ENCODE peak calls at places on chromosomes 2 and 18, in six cellular contexts. J is endothelial cell, U is cardiac fibroblast, H is OCI-LY7, C is gastrocnemius medialis, T is upper lobe of right lung. V is an unnamed sample.

GRCh38 chr2:160687629-160688028 is 194.0 kb upstream of the RBMS1 start:
- DNase-seq in J (no peak), T (no peak), C (no peak), H (no peak), U (no peak), V (no peak)

GRCh38 chr2:120710256-120710655 is 25.4 kb upstream of the GLI2 start:
- DNase-seq in T (peak), J (no peak), U (peak), H (no peak), C (no peak), V (no peak)

GRCh38 chr18:40404284-40404683 is 1550.8 kb upstream of the PIK3C3 start:
- DNase-seq in C (no peak), U (no peak), T (no peak), H (no peak), J (no peak), V (no peak)

GRCh38 chr2:20925265-20925889 is 102.5 kb upstream of the LDAH start:
- DNase-seq in H (peak), C (no peak), J (peak), T (no peak), U (peak), V (peak)

GRCh38 chr18:36067118-36067957 is at the start of gene RPRD1A:
- DNase-seq in J (peak), U (peak), T (peak), H (peak), C (peak), V (peak)

GRCh38 chr2:54680397-54681032 is 42.9 kb upstream of the EML6 start:
- DNase-seq in U (peak), C (no peak), H (peak), T (no peak), J (no peak), V (no peak)

GRCh38 chr2:150376627-150377335 is 110.7 kb downstream of the RND3 start:
- DNase-seq in C (peak), J (no peak), T (no peak), U (peak), H (no peak), V (peak)

GRCh38 chr2:223586261-223586660 is 15.9 kb downstream of the SCG2 start:
- DNase-seq in H (no peak), T (no peak), U (peak), J (no peak), C (no peak), V (no peak)

GRCh38 chr18:77068321-77068841 is 64.2 kb downstream of the MBP start:
- DNase-seq in U (peak), H (no peak), C (no peak), J (no peak), T (no peak), V (no peak)

GRCh38 chr2:29314816-29315571 is 199.8 kb downstream of the CLIP4 start:
- DNase-seq in T (no peak), U (no peak), H (peak), C (no peak), J (no peak), V (peak)

GRCh38 chr18:8929381-8929780 is 173.1 kb upstream of the NDUFV2 start:
- DNase-seq in H (no peak), T (no peak), J (no peak), U (peak), C (no peak), V (no peak)

GRCh38 chr18:79506191-79507075 is 110.7 kb downstream of the NFATC1 start:
- DNase-seq in J (no peak), T (peak), H (no peak), C (no peak), U (peak), V (no peak)

GRCh38 chr2:196168181-196168580 is 3.2 kb downstream of the STK17B start:
- DNase-seq in J (no peak), T (no peak), U (peak), H (no peak), C (no peak), V (no peak)

GRCh38 chr2:169221745-169222369 is 140.5 kb downstream of the LRP2 start:
- DNase-seq in U (peak), H (no peak), C (no peak), T (no peak), J (no peak), V (no peak)

GRCh38 chr18:44290366-44290855 is 390.3 kb upstream of the SETBP1 start:
- DNase-seq in U (no peak), H (no peak), J (no peak), C (no peak), T (no peak), V (no peak)

GRCh38 chr2:218375212-218375611 is 6.9 kb upstream of the SLC11A1 start:
- DNase-seq in C (no peak), J (no peak), T (no peak), U (peak), H (no peak), V (no peak)

GRCh38 chr2:203164311-203164935 is 74.4 kb upstream of the CYP20A1 start:
- DNase-seq in C (no peak), U (no peak), J (no peak), T (no peak), H (no peak), V (no peak)

GRCh38 chr18:24346254-24346653 is 51.4 kb downstream of the OSBPL1A start:
- DNase-seq in T (no peak), C (no peak), H (no peak), J (no peak), U (no peak), V (no peak)

GRCh38 chr2:136310005-136310495 is 192.1 kb upstream of the CXCR4 start:
- DNase-seq in H (no peak), T (no peak), J (no peak), C (no peak), U (no peak), V (no peak)

GRCh38 chr2:62569907-62570793 is 64.2 kb upstream of the TMEM17 start:
- DNase-seq in T (no peak), J (no peak), U (no peak), H (no peak), C (no peak), V (no peak)

GRCh38 chr2:88187038-88187676 is 17.0 kb downstream of the THNSL2 start:
- DNase-seq in U (peak), H (peak), T (no peak), J (peak), C (peak), V (peak)

GRCh38 chr2:105099153-105099552 is 61.3 kb downstream of the MRPS9 start:
- DNase-seq in H (no peak), U (no peak), J (no peak), C (no peak), T (no peak), V (no peak)

GRCh38 chr2:44130441-44130840 is 38.2 kb upstream of the PPM1B start:
- DNase-seq in U (peak), H (no peak), C (no peak), T (no peak), J (no peak), V (no peak)

GRCh38 chr18:36412778-36413177 is 115.3 kb downstream of the FHOD3 start:
- DNase-seq in H (no peak), C (no peak), T (no peak), U (peak), J (peak), V (no peak)

GRCh38 chr2:114040816-114041215 is 150.9 kb downstream of the ACTR3 start:
- DNase-seq in C (no peak), T (no peak), H (no peak), J (no peak), U (no peak), V (no peak)

GRCh38 chr2:98015681-98016080 is 19.9 kb upstream of the TMEM131 start:
- DNase-seq in C (no peak), U (no peak), J (no peak), H (no peak), T (no peak), V (no peak)
- TF ChIP-seq CTCF in C (no peak), U (no peak), J (no peak), H (no peak), T (no peak), V (no peak)

DNA sequence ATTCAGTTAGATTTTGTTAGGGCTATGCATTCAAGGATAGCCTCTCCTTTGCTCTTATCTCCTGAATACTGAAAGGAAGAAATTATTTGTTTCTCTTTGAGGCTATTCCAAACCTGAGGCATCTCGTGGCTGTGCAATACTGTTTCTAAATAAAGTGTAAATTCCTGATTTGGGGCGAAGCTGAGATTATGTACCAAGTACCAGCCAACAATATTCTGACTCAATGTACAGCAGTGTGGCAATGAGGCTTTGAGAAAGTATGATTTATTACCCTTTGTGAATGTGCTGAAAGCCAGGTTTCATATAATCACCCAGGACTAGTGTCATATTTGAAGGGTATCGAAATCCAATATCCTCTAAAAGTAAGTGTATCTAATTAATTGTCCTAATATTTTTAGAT is 113.5 kb downstream of the MEIS1 start:
- DNase-seq in C (no peak), T (no peak), U (no peak), H (no peak), J (no peak), V (no peak)
- TF ChIP-seq CTCF in C (no peak), T (no peak), U (no peak), H (no peak), J (no peak), V (no peak)

DNA sequence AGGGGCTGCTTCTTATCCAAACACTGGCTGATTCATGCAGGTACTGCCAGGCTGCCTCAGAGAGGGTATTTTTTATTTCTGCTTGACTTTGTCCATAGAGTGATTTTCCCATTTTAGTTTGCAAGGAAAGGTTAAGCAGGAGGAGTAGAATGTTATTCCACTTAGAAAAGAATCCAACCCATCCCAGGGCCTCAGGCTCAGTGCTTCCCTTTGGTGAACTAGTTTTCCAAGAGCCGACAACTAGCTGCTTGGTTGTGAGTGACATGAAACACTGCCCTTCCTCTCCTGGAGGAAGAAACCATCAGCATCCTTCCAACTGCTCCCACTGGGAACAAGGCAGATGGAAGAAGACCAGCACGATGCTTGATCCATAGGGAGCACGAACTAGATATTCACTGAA is 58.5 kb downstream of the BCL2 start:
- DNase-seq in U (no peak), H (no peak), C (no peak), J (no peak), T (no peak), V (no peak)
- TF ChIP-seq CTCF in U (no peak), H (no peak), C (no peak), J (no peak), T (no peak), V (no peak)

DNA sequence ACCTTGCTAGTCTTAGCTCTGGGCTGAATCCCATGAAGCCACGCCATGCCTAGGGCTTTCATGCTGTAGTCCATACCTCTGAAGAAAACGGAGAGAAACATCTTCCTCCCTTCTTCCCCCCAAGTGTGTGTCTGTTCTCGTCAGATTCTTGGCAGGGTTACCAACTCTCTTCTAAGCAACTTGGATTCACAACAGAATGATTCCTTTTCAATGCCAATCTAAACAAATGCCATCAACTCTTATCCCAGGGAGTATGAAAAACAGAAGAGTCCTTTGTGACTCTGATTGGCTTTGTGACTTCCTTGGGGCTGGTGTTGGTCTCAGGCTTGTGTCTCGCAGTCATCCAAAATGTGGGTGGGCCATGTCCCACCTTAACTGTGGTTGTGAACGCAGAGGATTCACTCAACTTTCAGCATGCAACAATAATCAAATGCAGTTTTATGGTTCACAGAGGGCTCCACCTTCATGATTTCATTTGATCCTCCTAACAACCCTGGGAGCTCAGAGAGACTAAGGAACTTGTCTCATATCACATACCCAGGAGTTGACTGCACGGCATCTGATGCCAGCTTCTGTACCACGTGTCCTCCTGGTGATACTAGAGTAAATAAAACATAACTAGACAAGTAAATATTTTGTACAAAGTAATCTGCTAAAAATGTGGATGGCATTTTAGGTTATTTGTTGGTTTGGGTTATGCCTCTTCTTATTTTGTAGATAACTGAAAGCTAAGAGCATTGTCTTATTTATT is 186.0 kb upstream of the TNP1 start:
- DNase-seq in C (no peak), T (no peak), U (peak), J (no peak), H (no peak), V (no peak)
- TF ChIP-seq CTCF in C (no peak), T (no peak), U (no peak), J (no peak), H (no peak), V (no peak)

GRCh38 chr2:75466708-75467311 is 93.9 kb downstream of the EVA1A start:
- DNase-seq in T (no peak), C (no peak), H (peak), J (peak), U (peak), V (peak)
- TF ChIP-seq CTCF in T (peak), C (peak), H (peak), J (peak), U (peak), V (peak)

DNA sequence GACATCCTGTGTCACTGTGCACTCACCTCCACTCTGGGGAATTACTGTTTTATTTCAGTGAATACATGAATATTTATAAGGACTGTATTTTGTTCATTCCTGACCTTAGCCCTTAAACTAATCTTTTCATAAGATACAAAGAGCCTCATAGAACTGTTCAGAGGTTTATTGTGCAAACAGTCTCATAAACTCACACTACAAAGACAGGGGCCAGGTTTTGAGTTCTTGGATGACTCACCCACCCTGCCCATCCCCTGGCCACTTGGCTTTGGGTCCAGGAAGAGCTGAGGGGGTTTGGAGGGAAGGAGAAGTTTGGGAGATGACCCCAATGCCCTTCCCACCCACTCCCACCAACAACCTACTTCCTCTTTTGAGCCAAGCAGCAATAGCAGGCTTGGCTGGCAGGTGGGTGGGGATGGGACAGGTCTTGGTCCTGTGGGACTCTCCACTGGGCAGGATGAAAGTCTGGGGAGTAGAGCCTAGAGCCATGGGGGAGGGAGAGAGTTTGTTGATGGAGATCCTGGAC is 43.1 kb upstream of the IL1R2 start:
- DNase-seq in C (no peak), J (no peak), T (no peak), U (no peak), H (no peak), V (no peak)
- TF ChIP-seq CTCF in C (no peak), J (no peak), T (no peak), U (no peak), H (no peak), V (no peak)

GRCh38 chr18:13587937-13588336 is 138.4 kb downstream of the FAM210A start:
- DNase-seq in C (no peak), H (no peak), J (no peak), U (no peak), T (no peak), V (no peak)
- TF ChIP-seq CTCF in C (no peak), H (no peak), J (no peak), U (no peak), T (no peak), V (no peak)

GRCh38 chr2:96602330-96602823 is 35.7 kb downstream of the KANSL3 start:
- DNase-seq in C (no peak), J (no peak), H (peak), T (no peak), U (no peak), V (no peak)
- TF ChIP-seq CTCF in C (no peak), J (no peak), H (peak), T (peak), U (no peak), V (no peak)

V was measured in neural crest cell.